ENCODE peak calls at places on chromosomes 5 and 9, in five cellular contexts. J is HCT116, U is spleen, G is transverse colon, C is upper lobe of left lung. R is an unnamed sample.

GRCh38 chr5:33734541-33734940 is 157.2 kb downstream of the ADAMTS12 start:
- DNase-seq in C (no peak), J (no peak), G (no peak), U (no peak), R (no peak)

GRCh38 chr5:50724-51499 is 41.1 kb upstream of the PLEKHG4B start:
- DNase-seq in J (no peak), U (no peak), C (peak; percentile 79), G (no peak), R (no peak)

GRCh38 chr5:148147415-148147814 is 20.9 kb upstream of the SPINK14 start:
- DNase-seq in G (no peak), U (no peak), J (no peak), C (no peak), R (no peak)

GRCh38 chr9:15349892-15350761 is 43.1 kb upstream of the TTC39B start:
- DNase-seq in G (peak; percentile 67), C (no peak), U (no peak), J (no peak), R (no peak)

GRCh38 chr9:93057703-93058356 is 671 bp upstream of the SUSD3 start:
- DNase-seq in J (no peak), C (no peak), U (peak; percentile 86), G (no peak), R (no peak)

GRCh38 chr5:103497782-103498181 is 64.8 kb downstream of the NUDT12 start:
- DNase-seq in C (no peak), J (no peak), U (no peak), G (no peak), R (no peak)

GRCh38 chr5:32711693-32712462 is 757 bp downstream of the NPR3 start:
- DNase-seq in J (no peak), C (peak; percentile 88), G (no peak), U (no peak), R (no peak)

GRCh38 chr9:73667749-73668148 is 516.1 kb downstream of the ANXA1 start:
- DNase-seq in C (no peak), J (no peak), G (no peak), U (no peak), R (no peak)

GRCh38 chr5:1208743-1209551 is 7.6 kb downstream of the SLC6A19 start:
- DNase-seq in J (no peak), G (peak; percentile 26), C (peak; percentile 81), U (no peak), R (no peak)

GRCh38 chr9:20187318-20187717 is 398.5 kb upstream of the SLC24A2 start:
- DNase-seq in J (no peak), C (no peak), U (no peak), G (no peak), R (no peak)

GRCh38 chr5:14594378-14595074 is 12.9 kb downstream of the OTULINL start:
- DNase-seq in U (no peak), J (no peak), C (peak; percentile 37), G (no peak), R (no peak)

GRCh38 chr9:130866474-130866965 is 30.1 kb downstream of the QRFP start:
- DNase-seq in G (peak; percentile 86), J (peak; percentile 92), C (no peak), U (peak; percentile 73), R (no peak)

GRCh38 chr9:98999152-98999525 is 55.4 kb downstream of the COL15A1 start:
- DNase-seq in J (no peak), C (no peak), U (no peak), G (no peak), R (peak; percentile 83)

GRCh38 chr9:134295101-134295745 is 31.0 kb upstream of the RXRA start:
- DNase-seq in G (no peak), J (no peak), U (peak; percentile 62), C (peak; percentile 81), R (no peak)

DNA sequence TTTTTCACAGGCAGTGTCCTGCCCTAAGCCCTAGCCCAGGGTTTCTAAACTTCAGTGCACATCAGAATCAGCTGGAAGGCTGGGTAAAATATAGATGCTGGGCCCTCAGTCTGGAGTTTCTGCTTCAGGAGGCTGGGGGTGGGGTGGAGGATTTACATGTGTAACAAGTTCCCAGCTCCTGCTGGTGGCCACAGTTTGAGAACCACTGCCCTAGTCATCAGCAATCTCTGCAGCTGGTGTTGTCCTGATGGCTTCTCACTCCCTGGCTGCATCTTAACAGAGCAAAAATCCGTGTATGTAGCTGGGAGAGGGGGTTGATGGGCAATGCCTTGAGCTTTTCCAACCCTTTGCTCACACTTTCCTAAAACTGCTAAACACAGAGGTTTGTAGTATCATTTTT is 186.0 kb upstream of the KLF9 start:
- DNase-seq in C (no peak), U (no peak), G (peak; percentile 13), J (no peak), R (no peak)
- TF ChIP-seq POLR2A in C (no peak), U (no peak), G (no peak), J (no peak), R (no peak)

DNA sequence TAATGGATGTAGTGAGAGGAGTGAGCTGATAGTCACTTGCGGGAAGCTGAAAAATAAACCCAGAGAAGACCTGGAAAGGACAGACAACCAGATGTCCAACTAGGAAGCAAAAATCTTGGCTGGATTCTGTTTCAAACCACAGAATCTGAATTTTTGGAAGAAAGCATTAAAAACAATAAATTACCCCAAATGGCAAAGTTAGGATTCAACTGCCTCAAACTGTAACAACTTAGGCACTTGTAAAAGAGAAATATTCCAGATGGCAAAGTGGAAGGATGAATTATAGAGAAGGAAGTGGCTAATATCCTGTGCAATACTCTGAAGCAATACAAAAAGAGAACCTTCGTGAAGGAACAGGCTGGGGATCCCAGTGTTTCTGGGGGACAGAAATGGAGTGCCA is 46.8 kb upstream of the SLIT3 start:
- DNase-seq in C (no peak), J (no peak), U (no peak), G (no peak), R (no peak)
- TF ChIP-seq POLR2AphosphoS5 in C (no peak), J (no peak), U (no peak), G (peak; percentile 60), R (no peak)

DNA sequence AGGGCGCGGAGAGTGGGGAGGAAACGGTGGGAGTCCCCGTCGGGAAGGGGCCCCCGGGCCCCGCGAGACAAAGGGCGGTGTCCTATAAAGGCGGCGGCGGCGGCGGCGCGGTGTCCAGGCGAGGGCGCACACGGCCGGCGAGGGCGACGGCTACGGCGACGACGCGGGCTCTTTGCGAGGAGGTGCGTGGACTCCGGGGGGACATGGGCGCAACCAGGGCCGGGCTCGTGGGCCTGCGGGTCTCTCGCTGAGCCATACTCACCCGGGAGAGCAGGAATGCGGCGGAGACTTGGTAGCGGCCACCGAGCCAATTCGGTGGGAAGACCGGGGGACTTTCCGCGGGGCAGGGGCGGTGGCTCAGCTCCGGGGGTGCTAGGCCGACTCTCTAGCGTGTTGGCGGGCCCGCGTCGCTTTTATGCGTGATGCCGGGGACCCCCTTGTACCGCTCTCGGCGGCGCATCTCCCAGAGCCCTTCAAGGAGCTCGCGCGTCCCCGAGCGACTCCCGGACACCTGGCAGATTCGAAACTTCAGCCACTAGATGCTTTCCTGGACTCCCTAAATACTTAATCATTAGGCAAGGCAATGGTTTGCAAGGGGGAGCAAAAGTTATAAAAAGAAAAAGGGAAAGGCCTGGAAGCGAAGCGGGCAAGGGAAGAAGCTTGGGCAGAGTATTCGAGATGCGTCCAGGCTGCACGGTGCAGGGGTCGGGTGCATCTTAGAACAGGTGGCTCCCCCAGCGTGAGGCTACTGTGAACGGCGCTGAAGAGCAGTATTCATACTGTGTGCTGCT is 5.9 kb upstream of the TAL2 start:
- DNase-seq in C (peak; percentile 88), U (peak; percentile 81), G (peak; percentile 45), J (no peak), R (no peak)
- TF ChIP-seq POLR2A in C (no peak), U (no peak), G (no peak), J (no peak), R (no peak)

GRCh38 chr5:172766287-172767104 is 4.5 kb downstream of the DUSP1 start:
- DNase-seq in J (no peak), C (no peak), U (no peak), G (peak; percentile 65), R (no peak)

GRCh38 chr5:172768573-172769323 is 2.2 kb downstream of the DUSP1 start:
- DNase-seq in G (peak; percentile 44), C (peak; percentile 88), U (peak; percentile 86), J (no peak), R (no peak)

GRCh38 chr5:172769598-172770373 is 1.2 kb downstream of the DUSP1 start:
- DNase-seq in C (no peak), J (no peak), U (peak; percentile 88), G (peak; percentile 46), R (no peak)

GRCh38 chr5:172769324-172769597 is 1.7 kb downstream of the DUSP1 start:
- DNase-seq in J (no peak), G (no peak), U (no peak), C (no peak), R (no peak)

GRCh38 chr5:172768098-172768572 is 2.9 kb downstream of the DUSP1 start:
- DNase-seq in G (no peak), J (no peak), C (no peak), U (no peak), R (no peak)
- TF ChIP-seq POLR2AphosphoS5 in G (no peak), J (no peak), C (no peak), U (no peak), R (no peak)

GRCh38 chr9:78316151-78316892 is 19.4 kb downstream of the PSAT1 start:
- DNase-seq in G (no peak), U (no peak), J (no peak), C (no peak), R (no peak)

GRCh38 chr9:78321505-78321904 is 24.6 kb downstream of the PSAT1 start:
- DNase-seq in J (no peak), U (no peak), C (no peak), G (no peak), R (no peak)

GRCh38 chr9:78320875-78321496 is 24.1 kb downstream of the PSAT1 start:
- DNase-seq in C (no peak), G (no peak), J (no peak), U (no peak), R (no peak)

GRCh38 chr9:78319197-78320029 is 22.5 kb downstream of the PSAT1 start:
- DNase-seq in J (no peak), C (no peak), U (no peak), G (no peak), R (no peak)

DNA sequence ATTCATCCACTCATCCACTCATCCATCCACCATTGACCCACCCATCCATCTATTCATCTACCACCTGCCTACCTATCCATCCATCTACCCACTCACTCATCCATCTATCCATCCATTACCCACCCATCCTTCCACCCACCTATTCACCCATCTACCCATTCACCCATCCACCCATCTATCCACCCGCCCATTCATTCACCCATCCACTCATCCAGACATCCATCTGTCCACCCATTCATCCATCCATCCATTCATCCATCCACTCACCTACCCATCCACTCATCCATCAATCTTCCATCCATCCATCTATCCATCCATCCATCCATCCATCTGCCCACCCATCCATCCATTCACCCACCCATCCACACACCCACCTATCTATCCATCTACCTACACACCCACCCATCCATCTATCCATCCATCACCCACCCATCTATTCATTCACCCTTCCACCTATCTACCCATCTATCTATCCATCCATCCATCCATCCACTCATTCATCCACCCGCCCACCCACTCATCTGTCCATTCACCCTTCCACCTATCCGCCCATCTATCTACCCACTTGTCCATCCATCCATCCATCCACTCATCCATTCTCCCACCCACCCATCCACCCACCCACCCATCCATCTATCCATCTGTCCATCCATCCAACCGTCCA is 23.2 kb downstream of the PSAT1 start:
- DNase-seq in U (no peak), J (no peak), G (no peak), C (no peak), R (no peak)
- TF ChIP-seq POLR2A in U (no peak), J (no peak), G (no peak), C (no peak), R (no peak)